ENCODE peak calls at places on chromosomes 11 and 22, in six cellular contexts. One of them, this sample, is unnamed.

GRCh38 chr11:72807021-72807693 is 7.1 kb upstream of the ATG16L2 start:
- DNase-seq in H1: no peak
- DNase-seq in SK-N-SH: no peak
- DNase-seq in HepG2: peak; percentile 72
- DNase-seq in GM12878: no peak
- DNase-seq in K562: no peak
- DNase-seq in this sample: peak; percentile 48

GRCh38 chr11:49208006-49208721 is at the start of gene FOLH1:
- DNase-seq in HepG2: no peak
- DNase-seq in K562: peak; percentile 2
- DNase-seq in H1: peak; percentile 51
- DNase-seq in SK-N-SH: peak; percentile 15
- DNase-seq in GM12878: no peak
- DNase-seq in this sample: peak; percentile 12

GRCh38 chr11:57307666-57308270 is 17.0 kb downstream of the TNKS1BP1 start:
- DNase-seq in K562: no peak
- DNase-seq in SK-N-SH: no peak
- DNase-seq in HepG2: no peak
- DNase-seq in H1: no peak
- DNase-seq in GM12878: no peak
- DNase-seq in this sample: no peak

GRCh38 chr22:46054878-46055158 is 77.9 kb upstream of the WNT7B start:
- DNase-seq in SK-N-SH: no peak
- DNase-seq in GM12878: no peak
- DNase-seq in K562: no peak
- DNase-seq in HepG2: no peak
- DNase-seq in H1: no peak
- DNase-seq in this sample: no peak

GRCh38 chr11:703515-703914 is 2.5 kb upstream of the EPS8L2 start:
- DNase-seq in GM12878: no peak
- DNase-seq in K562: no peak
- DNase-seq in H1: no peak
- DNase-seq in SK-N-SH: no peak
- DNase-seq in HepG2: no peak
- DNase-seq in this sample: no peak

GRCh38 chr22:21779444-21779843 is 43.9 kb upstream of the YPEL1 start:
- DNase-seq in GM12878: no peak
- DNase-seq in K562: peak; percentile 56
- DNase-seq in HepG2: no peak
- DNase-seq in H1: no peak
- DNase-seq in SK-N-SH: no peak
- DNase-seq in this sample: no peak

GRCh38 chr22:30201970-30202369 is 44.6 kb downstream of the LIF start:
- DNase-seq in GM12878: no peak
- DNase-seq in SK-N-SH: no peak
- DNase-seq in K562: no peak
- DNase-seq in HepG2: no peak
- DNase-seq in H1: no peak
- DNase-seq in this sample: no peak

GRCh38 chr22:30396871-30397655 is at the start of gene SEC14L2:
- DNase-seq in HepG2: no peak
- DNase-seq in SK-N-SH: peak; percentile 90
- DNase-seq in H1: peak; percentile 83
- DNase-seq in GM12878: no peak
- DNase-seq in K562: no peak
- DNase-seq in this sample: no peak

GRCh38 chr11:61776561-61777075 is 15.8 kb downstream of the TMEM258 start:
- DNase-seq in SK-N-SH: peak; percentile 90
- DNase-seq in GM12878: no peak
- DNase-seq in H1: peak; percentile 89
- DNase-seq in K562: peak; percentile 90
- DNase-seq in HepG2: peak; percentile 59
- DNase-seq in this sample: no peak

GRCh38 chr22:17738386-17739128 is 35.7 kb downstream of the BID start:
- DNase-seq in H1: no peak
- DNase-seq in HepG2: no peak
- DNase-seq in K562: no peak
- DNase-seq in GM12878: no peak
- DNase-seq in SK-N-SH: no peak
- DNase-seq in this sample: no peak

GRCh38 chr11:94751806-94752205 is 16.4 kb upstream of the AMOTL1 start:
- DNase-seq in H1: no peak
- DNase-seq in GM12878: no peak
- DNase-seq in K562: no peak
- DNase-seq in HepG2: no peak
- DNase-seq in SK-N-SH: no peak
- DNase-seq in this sample: no peak

GRCh38 chr22:18104566-18104965 is 6.0 kb upstream of the TUBA8 start:
- DNase-seq in SK-N-SH: no peak
- DNase-seq in HepG2: no peak
- DNase-seq in K562: no peak
- DNase-seq in H1: no peak
- DNase-seq in GM12878: no peak
- DNase-seq in this sample: no peak

GRCh38 chr11:29310016-29310415 is 706.8 kb downstream of the KCNA4 start:
- DNase-seq in GM12878: no peak
- DNase-seq in HepG2: no peak
- DNase-seq in SK-N-SH: no peak
- DNase-seq in H1: no peak
- DNase-seq in K562: no peak
- DNase-seq in this sample: no peak

GRCh38 chr11:67024410-67024809 is 1.5 kb downstream of the SYT12 start:
- DNase-seq in K562: no peak
- DNase-seq in GM12878: no peak
- DNase-seq in HepG2: no peak
- DNase-seq in SK-N-SH: no peak
- DNase-seq in H1: no peak
- DNase-seq in this sample: peak; percentile 60

GRCh38 chr22:35352214-35353111 is 28.4 kb upstream of the HMOX1 start:
- DNase-seq in SK-N-SH: no peak
- DNase-seq in K562: peak; percentile 19
- DNase-seq in H1: peak; percentile 76
- DNase-seq in GM12878: no peak
- DNase-seq in HepG2: peak; percentile 45
- DNase-seq in this sample: peak; percentile 85

GRCh38 chr11:13042873-13043338 is 33.8 kb downstream of the RASSF10 start:
- DNase-seq in H1: no peak
- DNase-seq in K562: no peak
- DNase-seq in GM12878: no peak
- DNase-seq in SK-N-SH: no peak
- DNase-seq in HepG2: peak; percentile 71
- DNase-seq in this sample: no peak

GRCh38 chr22:20912494-20912893 is 4.7 kb upstream of the CRKL start:
- DNase-seq in HepG2: no peak
- DNase-seq in GM12878: no peak
- DNase-seq in SK-N-SH: no peak
- DNase-seq in H1: no peak
- DNase-seq in K562: no peak
- DNase-seq in this sample: no peak

GRCh38 chr11:35664977-35665441 is 2.4 kb downstream of the TRIM44 start:
- DNase-seq in HepG2: no peak
- DNase-seq in H1: no peak
- DNase-seq in K562: no peak
- DNase-seq in SK-N-SH: no peak
- DNase-seq in GM12878: no peak
- DNase-seq in this sample: no peak

GRCh38 chr11:4560462-4560861 is 15.5 kb downstream of the OR52M1 start:
- DNase-seq in GM12878: no peak
- DNase-seq in SK-N-SH: no peak
- DNase-seq in K562: no peak
- DNase-seq in H1: no peak
- DNase-seq in HepG2: no peak
- DNase-seq in this sample: no peak

GRCh38 chr22:43202326-43202725 is 15.4 kb upstream of the TTLL12 start:
- DNase-seq in H1: no peak
- DNase-seq in GM12878: no peak
- DNase-seq in K562: no peak
- DNase-seq in HepG2: no peak
- DNase-seq in SK-N-SH: no peak
- DNase-seq in this sample: no peak

GRCh38 chr11:20035701-20036601 is 124.3 kb downstream of the DBX1 start:
- DNase-seq in H1: no peak
- DNase-seq in HepG2: peak; percentile 91
- DNase-seq in K562: peak; percentile 40
- DNase-seq in GM12878: no peak
- DNase-seq in SK-N-SH: no peak
- DNase-seq in this sample: no peak

GRCh38 chr22:36267058-36267457 is 14.1 kb downstream of the APOL1 start:
- DNase-seq in SK-N-SH: no peak
- DNase-seq in GM12878: no peak
- DNase-seq in H1: no peak
- DNase-seq in K562: no peak
- DNase-seq in HepG2: no peak
- DNase-seq in this sample: no peak

GRCh38 chr11:84899134-84899533 is 728.0 kb downstream of the DLG2 start:
- DNase-seq in HepG2: no peak
- DNase-seq in K562: no peak
- DNase-seq in SK-N-SH: no peak
- DNase-seq in GM12878: no peak
- DNase-seq in H1: no peak
- DNase-seq in this sample: no peak

GRCh38 chr11:131910491-131911387 is 540.3 kb downstream of the NTM start:
- DNase-seq in K562: no peak
- DNase-seq in SK-N-SH: peak; percentile 73
- DNase-seq in GM12878: no peak
- DNase-seq in H1: peak; percentile 74
- DNase-seq in HepG2: no peak
- DNase-seq in this sample: no peak

GRCh38 chr11:123725995-123726655 is 15.3 kb downstream of the ZNF202 start:
- DNase-seq in HepG2: no peak
- DNase-seq in GM12878: no peak
- DNase-seq in H1: no peak
- DNase-seq in SK-N-SH: no peak
- DNase-seq in K562: no peak
- DNase-seq in this sample: no peak
- TF ChIP-seq GABPA in HepG2: no peak
- TF ChIP-seq GABPA in GM12878: no peak
- TF ChIP-seq GABPA in H1: no peak
- TF ChIP-seq GABPA in SK-N-SH: no peak
- TF ChIP-seq GABPA in K562: no peak
- TF ChIP-seq GABPA in this sample: no peak

DNA sequence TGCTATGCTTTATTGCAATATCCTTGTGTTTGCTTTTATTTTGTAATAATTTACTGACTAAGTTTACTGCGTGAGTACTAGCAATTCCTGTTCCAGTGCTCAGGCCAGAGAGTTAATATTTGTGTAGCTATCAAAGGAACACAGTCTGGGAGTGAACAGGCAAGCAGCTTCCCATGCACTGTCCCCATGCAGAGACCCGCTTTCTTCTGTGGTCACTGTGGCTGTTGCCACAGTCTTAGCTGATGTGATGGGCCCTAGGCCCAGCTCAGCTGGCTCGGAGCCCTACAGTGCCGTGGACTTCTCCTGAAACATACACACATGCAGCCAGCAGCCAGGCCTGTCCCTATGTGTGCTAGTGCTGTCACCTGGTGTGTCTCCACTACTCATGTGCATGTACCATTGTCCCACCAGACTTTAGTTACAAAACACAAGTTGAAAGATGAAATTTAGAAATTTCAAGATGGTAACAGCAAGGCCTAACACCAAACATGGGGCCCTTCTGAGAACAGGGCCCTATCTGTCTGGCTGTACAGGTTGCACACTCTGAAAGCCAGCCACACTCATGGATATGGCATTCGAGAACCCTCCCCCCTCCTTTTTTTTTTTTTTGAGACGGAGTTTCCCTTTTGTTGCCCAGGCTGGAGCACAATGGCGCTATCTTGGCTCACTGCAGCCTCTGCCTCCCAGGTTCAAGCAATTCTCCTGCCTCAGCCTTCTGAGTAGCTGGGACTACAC is 12.3 kb upstream of the SCUBE2 start:
- DNase-seq in H1: no peak
- DNase-seq in GM12878: no peak
- DNase-seq in K562: no peak
- DNase-seq in HepG2: peak; percentile 45
- DNase-seq in SK-N-SH: no peak
- DNase-seq in this sample: no peak
- TF ChIP-seq POLR2AphosphoS5 in H1: no peak
- TF ChIP-seq POLR2AphosphoS5 in GM12878: no peak
- TF ChIP-seq POLR2AphosphoS5 in K562: no peak
- TF ChIP-seq POLR2AphosphoS5 in HepG2: no peak
- TF ChIP-seq POLR2AphosphoS5 in SK-N-SH: no peak
- TF ChIP-seq POLR2AphosphoS5 in this sample: no peak

GRCh38 chr11:34252651-34253050 is 105.2 kb downstream of the ABTB2 start:
- DNase-seq in SK-N-SH: no peak
- DNase-seq in HepG2: no peak
- DNase-seq in GM12878: no peak
- DNase-seq in H1: no peak
- DNase-seq in K562: no peak
- DNase-seq in this sample: no peak

GRCh38 chr11:34250732-34251639 is 106.8 kb downstream of the ABTB2 start:
- DNase-seq in GM12878: no peak
- DNase-seq in SK-N-SH: peak; percentile 57
- DNase-seq in HepG2: no peak
- DNase-seq in K562: no peak
- DNase-seq in H1: no peak
- DNase-seq in this sample: peak; percentile 53

GRCh38 chr11:34249439-34250073 is 108.3 kb downstream of the ABTB2 start:
- DNase-seq in SK-N-SH: no peak
- DNase-seq in H1: no peak
- DNase-seq in HepG2: peak; percentile 23
- DNase-seq in GM12878: no peak
- DNase-seq in K562: no peak
- DNase-seq in this sample: no peak

GRCh38 chr11:34252015-34252414 is 105.8 kb downstream of the ABTB2 start:
- DNase-seq in HepG2: no peak
- DNase-seq in SK-N-SH: no peak
- DNase-seq in H1: no peak
- DNase-seq in GM12878: no peak
- DNase-seq in K562: no peak
- DNase-seq in this sample: no peak

GRCh38 chr11:34251640-34251980 is 106.2 kb downstream of the ABTB2 start:
- DNase-seq in SK-N-SH: no peak
- DNase-seq in GM12878: no peak
- DNase-seq in H1: no peak
- DNase-seq in HepG2: no peak
- DNase-seq in K562: no peak
- DNase-seq in this sample: no peak
- H3K4me3 ChIP-seq in SK-N-SH: no peak overlapping the region
- H3K4me3 ChIP-seq in GM12878: no peak overlapping the region
- H3K4me3 ChIP-seq in H1: no peak overlapping the region
- H3K4me3 ChIP-seq in HepG2: no peak overlapping the region
- H3K4me3 ChIP-seq in K562: no peak overlapping the region
- H3K4me3 ChIP-seq in this sample: no peak overlapping the region

DNA sequence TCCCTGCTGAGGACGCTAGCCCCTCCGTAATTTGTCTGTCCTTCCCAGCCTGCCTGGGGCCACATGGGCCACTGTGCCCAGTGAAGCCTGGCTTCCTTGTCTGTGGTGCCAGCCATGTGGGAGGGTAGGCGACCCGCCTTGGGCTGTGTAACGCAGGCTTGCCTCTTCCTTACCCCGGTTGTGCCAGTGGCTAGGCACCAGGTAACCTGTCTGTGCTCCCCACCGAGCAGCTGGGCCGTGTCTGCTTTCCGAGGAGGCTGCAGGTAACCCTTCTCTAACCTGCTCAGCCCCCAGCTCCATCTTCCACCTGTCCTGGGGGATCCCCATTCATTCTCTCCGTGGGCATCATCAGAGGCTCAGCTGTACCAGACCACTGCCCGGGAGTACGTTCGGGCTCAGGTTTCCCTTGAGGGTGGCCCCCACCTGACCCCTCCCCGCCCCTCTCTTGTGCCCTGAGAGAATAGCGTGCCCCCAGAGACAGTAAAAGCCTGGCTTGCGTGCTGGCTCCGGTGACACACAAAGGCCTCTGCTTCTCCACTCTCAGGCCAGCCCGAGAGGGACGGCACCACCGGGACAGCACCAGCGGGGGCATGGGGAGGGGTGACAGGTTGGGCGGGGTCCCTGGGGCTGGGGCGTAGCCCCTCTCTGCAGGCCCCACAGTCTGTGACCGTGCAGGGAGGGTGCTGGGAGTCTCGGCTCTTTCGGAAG is 79.1 kb downstream of the CDKN1C start:
- DNase-seq in HepG2: no peak
- DNase-seq in SK-N-SH: no peak
- DNase-seq in H1: peak; percentile 49
- DNase-seq in GM12878: no peak
- DNase-seq in K562: no peak
- DNase-seq in this sample: no peak
- TF ChIP-seq GABPA in HepG2: no peak
- TF ChIP-seq GABPA in SK-N-SH: no peak
- TF ChIP-seq GABPA in H1: no peak
- TF ChIP-seq GABPA in GM12878: no peak
- TF ChIP-seq GABPA in K562: no peak
- TF ChIP-seq GABPA in this sample: no peak